ENCODE peak calls at places on chromosomes 1 and 21, in eight cellular contexts. One of them, this sample, is unnamed.

GRCh38 chr1:171295821-171296220 is 18.2 kb upstream of the FMO4 start:
- DNase-seq in foreskin fibroblast: peak
- DNase-seq in body of pancreas: no peak
- DNase-seq in mammary epithelial cell: no peak
- DNase-seq in GM06990: no peak
- DNase-seq in NB4: no peak
- DNase-seq in AG09309: peak
- DNase-seq in lower lobe of right lung: no peak
- DNase-seq in this sample: no peak

GRCh38 chr1:97832490-97832889 is 88.3 kb downstream of the DPYD start:
- DNase-seq in foreskin fibroblast: no peak
- DNase-seq in body of pancreas: no peak
- DNase-seq in mammary epithelial cell: no peak
- DNase-seq in GM06990: no peak
- DNase-seq in NB4: no peak
- DNase-seq in AG09309: no peak
- DNase-seq in lower lobe of right lung: no peak
- DNase-seq in this sample: peak

GRCh38 chr1:226588484-226588883 is 39.9 kb downstream of the STUM start:
- DNase-seq in foreskin fibroblast: no peak
- DNase-seq in body of pancreas: peak
- DNase-seq in mammary epithelial cell: no peak
- DNase-seq in GM06990: no peak
- DNase-seq in NB4: no peak
- DNase-seq in AG09309: no peak
- DNase-seq in lower lobe of right lung: no peak
- DNase-seq in this sample: no peak

GRCh38 chr1:12501661-12502060 is 116.3 kb downstream of the DHRS3 start:
- DNase-seq in foreskin fibroblast: peak
- DNase-seq in body of pancreas: peak
- DNase-seq in mammary epithelial cell: peak
- DNase-seq in GM06990: no peak
- DNase-seq in NB4: no peak
- DNase-seq in AG09309: no peak
- DNase-seq in lower lobe of right lung: no peak
- DNase-seq in this sample: no peak

GRCh38 chr1:94406446-94406845 is 11.7 kb upstream of the ABCD3 start:
- DNase-seq in foreskin fibroblast: no peak
- DNase-seq in body of pancreas: no peak
- DNase-seq in mammary epithelial cell: no peak
- DNase-seq in GM06990: no peak
- DNase-seq in NB4: no peak
- DNase-seq in AG09309: no peak
- DNase-seq in lower lobe of right lung: no peak
- DNase-seq in this sample: no peak

GRCh38 chr1:175129182-175129581 is 61.5 kb downstream of the TNN start:
- DNase-seq in foreskin fibroblast: peak
- DNase-seq in body of pancreas: no peak
- DNase-seq in mammary epithelial cell: peak
- DNase-seq in GM06990: no peak
- DNase-seq in NB4: no peak
- DNase-seq in AG09309: peak
- DNase-seq in lower lobe of right lung: no peak
- DNase-seq in this sample: no peak

GRCh38 chr1:83860506-83861221 is 138.3 kb downstream of the TTLL7 start:
- DNase-seq in foreskin fibroblast: no peak
- DNase-seq in body of pancreas: peak
- DNase-seq in mammary epithelial cell: peak
- DNase-seq in GM06990: peak
- DNase-seq in NB4: peak
- DNase-seq in AG09309: no peak
- DNase-seq in lower lobe of right lung: peak
- DNase-seq in this sample: no peak

GRCh38 chr21:42677339-42678117 is 24.1 kb downstream of the PDE9A start:
- DNase-seq in foreskin fibroblast: peak
- DNase-seq in body of pancreas: no peak
- DNase-seq in mammary epithelial cell: peak
- DNase-seq in GM06990: no peak
- DNase-seq in NB4: peak
- DNase-seq in AG09309: no peak
- DNase-seq in lower lobe of right lung: no peak
- DNase-seq in this sample: peak

GRCh38 chr1:234934611-234935033 is 194.0 kb downstream of the TOMM20 start:
- DNase-seq in foreskin fibroblast: peak
- DNase-seq in body of pancreas: no peak
- DNase-seq in mammary epithelial cell: peak
- DNase-seq in GM06990: no peak
- DNase-seq in NB4: peak
- DNase-seq in AG09309: no peak
- DNase-seq in lower lobe of right lung: no peak
- DNase-seq in this sample: no peak

GRCh38 chr1:7664893-7665250 is 106.2 kb upstream of the VAMP3 start:
- DNase-seq in foreskin fibroblast: no peak
- DNase-seq in body of pancreas: no peak
- DNase-seq in mammary epithelial cell: no peak
- DNase-seq in GM06990: no peak
- DNase-seq in NB4: no peak
- DNase-seq in AG09309: no peak
- DNase-seq in lower lobe of right lung: no peak
- DNase-seq in this sample: no peak

DNA sequence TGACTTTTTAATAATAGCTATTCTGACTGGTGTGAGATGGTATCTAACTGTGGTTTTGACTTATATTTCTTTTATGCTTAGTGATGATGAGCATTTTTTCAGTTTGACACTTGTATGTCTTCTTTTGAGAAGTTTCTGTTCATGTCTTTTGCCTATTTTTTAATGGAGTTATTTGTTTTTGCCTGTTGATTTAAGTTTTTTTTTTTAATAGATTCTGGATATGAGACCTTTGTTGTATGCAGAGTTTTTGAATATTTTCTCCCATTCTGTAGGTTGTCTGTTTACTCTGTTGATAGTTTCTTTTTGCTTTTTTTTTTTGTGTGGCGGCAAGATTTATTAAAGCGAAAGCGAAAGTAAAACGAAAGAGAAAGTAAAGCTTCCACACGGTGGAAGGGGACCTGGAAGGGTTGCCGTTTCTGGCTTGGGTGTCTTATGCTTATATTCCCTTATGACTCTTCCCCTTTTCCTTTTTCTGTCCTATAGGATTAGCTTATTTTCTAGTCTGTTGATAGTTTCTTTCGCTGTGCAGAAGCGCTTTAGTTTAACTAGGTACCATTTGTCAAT is 67.6 kb downstream of the TBX19 start:
- DNase-seq in foreskin fibroblast: no peak
- DNase-seq in body of pancreas: no peak
- DNase-seq in mammary epithelial cell: no peak
- DNase-seq in GM06990: peak
- DNase-seq in NB4: peak
- DNase-seq in AG09309: no peak
- DNase-seq in lower lobe of right lung: no peak
- DNase-seq in this sample: no peak
- H3K4me3 ChIP-seq in foreskin fibroblast: peak
- H3K4me3 ChIP-seq in body of pancreas: peak
- H3K4me3 ChIP-seq in mammary epithelial cell: no peak
- H3K4me3 ChIP-seq in GM06990: peak
- H3K4me3 ChIP-seq in NB4: peak
- H3K4me3 ChIP-seq in AG09309: no peak
- H3K4me3 ChIP-seq in lower lobe of right lung: peak
- H3K4me3 ChIP-seq in this sample: no peak

DNA sequence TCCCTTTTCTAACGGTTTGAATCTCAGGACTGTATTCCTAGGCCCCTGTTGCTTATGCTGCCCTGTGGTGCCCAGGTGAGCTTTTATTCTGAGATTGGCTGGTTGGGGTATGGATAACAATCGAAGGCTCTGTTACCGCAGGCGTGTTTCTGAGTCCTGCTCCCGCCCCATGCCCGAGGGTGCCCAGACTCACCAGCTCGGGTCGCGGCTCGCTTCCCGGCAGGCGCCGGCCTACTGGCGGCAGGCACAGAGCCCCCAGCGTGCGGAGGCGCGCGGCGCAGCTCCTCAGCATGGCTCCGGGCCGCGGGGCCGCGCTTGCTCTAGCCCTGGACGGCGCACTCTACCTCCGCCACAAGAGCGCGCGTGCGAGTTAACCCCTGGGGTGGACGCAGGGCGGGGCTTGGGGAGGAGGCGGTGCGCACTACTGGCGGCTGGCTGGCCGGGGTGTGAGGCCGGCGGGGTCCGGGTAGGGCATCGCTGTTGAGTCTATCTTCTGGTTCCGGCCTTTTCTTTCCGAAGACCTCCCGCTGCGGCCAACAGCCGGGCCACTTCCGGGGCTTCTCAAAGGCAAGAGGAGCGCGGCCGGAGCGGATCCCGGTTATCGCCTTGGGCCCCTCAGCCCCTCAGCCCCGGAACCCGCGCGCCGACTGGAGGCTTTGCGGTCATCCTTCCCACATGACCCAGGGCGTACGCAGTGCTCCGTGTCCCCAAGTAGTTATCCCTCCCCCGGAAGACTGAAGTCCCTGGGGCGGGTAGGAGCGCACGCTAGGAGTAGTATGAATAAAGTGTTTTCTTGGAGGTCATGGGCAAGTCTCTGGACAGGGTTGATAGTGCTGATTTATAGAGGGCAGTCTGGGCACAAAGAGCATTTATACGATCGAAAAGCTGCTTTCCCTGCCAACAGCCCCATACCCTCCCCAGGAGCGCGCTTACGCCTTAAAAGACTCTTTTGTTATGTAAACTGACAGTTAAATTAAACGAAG is at the start of gene THEM4:
- DNase-seq in foreskin fibroblast: peak
- DNase-seq in body of pancreas: peak
- DNase-seq in mammary epithelial cell: peak
- DNase-seq in GM06990: peak
- DNase-seq in NB4: peak
- DNase-seq in AG09309: peak
- DNase-seq in lower lobe of right lung: peak
- DNase-seq in this sample: peak
- TF ChIP-seq CTCF in foreskin fibroblast: no peak
- TF ChIP-seq CTCF in body of pancreas: peak
- TF ChIP-seq CTCF in mammary epithelial cell: no peak
- TF ChIP-seq CTCF in GM06990: peak
- TF ChIP-seq CTCF in NB4: no peak
- TF ChIP-seq CTCF in AG09309: no peak
- TF ChIP-seq CTCF in lower lobe of right lung: peak
- TF ChIP-seq CTCF in this sample: no peak

GRCh38 chr1:20070357-20070756 is 363 bp downstream of the PLA2G5 start:
- DNase-seq in foreskin fibroblast: no peak
- DNase-seq in body of pancreas: no peak
- DNase-seq in mammary epithelial cell: no peak
- DNase-seq in GM06990: no peak
- DNase-seq in NB4: no peak
- DNase-seq in AG09309: no peak
- DNase-seq in lower lobe of right lung: no peak
- DNase-seq in this sample: no peak
- H3K4me3 ChIP-seq in foreskin fibroblast: no peak
- H3K4me3 ChIP-seq in body of pancreas: no peak
- H3K4me3 ChIP-seq in mammary epithelial cell: no peak
- H3K4me3 ChIP-seq in GM06990: no peak
- H3K4me3 ChIP-seq in NB4: no peak
- H3K4me3 ChIP-seq in AG09309: no peak
- H3K4me3 ChIP-seq in lower lobe of right lung: peak
- H3K4me3 ChIP-seq in this sample: no peak

GRCh38 chr1:230303822-230304221 is 122.3 kb downstream of the PGBD5 start:
- DNase-seq in foreskin fibroblast: peak
- DNase-seq in body of pancreas: no peak
- DNase-seq in mammary epithelial cell: no peak
- DNase-seq in GM06990: no peak
- DNase-seq in NB4: peak
- DNase-seq in AG09309: peak
- DNase-seq in lower lobe of right lung: no peak
- DNase-seq in this sample: no peak

GRCh38 chr1:230301322-230301721 is 124.8 kb downstream of the PGBD5 start:
- DNase-seq in foreskin fibroblast: no peak
- DNase-seq in body of pancreas: peak
- DNase-seq in mammary epithelial cell: no peak
- DNase-seq in GM06990: no peak
- DNase-seq in NB4: no peak
- DNase-seq in AG09309: no peak
- DNase-seq in lower lobe of right lung: no peak
- DNase-seq in this sample: no peak

GRCh38 chr1:230301820-230302219 is 124.3 kb downstream of the PGBD5 start:
- DNase-seq in foreskin fibroblast: no peak
- DNase-seq in body of pancreas: peak
- DNase-seq in mammary epithelial cell: no peak
- DNase-seq in GM06990: no peak
- DNase-seq in NB4: no peak
- DNase-seq in AG09309: no peak
- DNase-seq in lower lobe of right lung: no peak
- DNase-seq in this sample: no peak

GRCh38 chr1:230300322-230301301 is 125.5 kb downstream of the PGBD5 start:
- DNase-seq in foreskin fibroblast: no peak
- DNase-seq in body of pancreas: peak
- DNase-seq in mammary epithelial cell: no peak
- DNase-seq in GM06990: no peak
- DNase-seq in NB4: no peak
- DNase-seq in AG09309: no peak
- DNase-seq in lower lobe of right lung: no peak
- DNase-seq in this sample: no peak

GRCh38 chr1:230303069-230303468 is 123.1 kb downstream of the PGBD5 start:
- DNase-seq in foreskin fibroblast: peak
- DNase-seq in body of pancreas: no peak
- DNase-seq in mammary epithelial cell: no peak
- DNase-seq in GM06990: no peak
- DNase-seq in NB4: peak
- DNase-seq in AG09309: no peak
- DNase-seq in lower lobe of right lung: no peak
- DNase-seq in this sample: no peak
- TF ChIP-seq CTCF in foreskin fibroblast: no peak
- TF ChIP-seq CTCF in body of pancreas: no peak
- TF ChIP-seq CTCF in mammary epithelial cell: no peak
- TF ChIP-seq CTCF in GM06990: no peak
- TF ChIP-seq CTCF in NB4: no peak
- TF ChIP-seq CTCF in AG09309: no peak
- TF ChIP-seq CTCF in lower lobe of right lung: no peak
- TF ChIP-seq CTCF in this sample: no peak